ENCODE peak calls at places on chromosomes 3 and 15, in ten cellular contexts. Z, Q, S, P, F, U, M, T, N and J are unnamed samples.
A peak's percentile ranks its signal among the peaks of the same experiment; 100 is the strongest.

GRCh38 chr3:168467085-168467714 is 371.5 kb upstream of the GOLIM4 start:
- DNase-seq in Q (no peak), N (no peak), M (no peak), F (peak; percentile 14), T (peak; percentile 15), U (peak; percentile 40), P (peak; percentile 24), S (peak; percentile 32), Z (no peak), J (no peak)

GRCh38 chr3:40116478-40117162 is 192.9 kb upstream of the EIF1B start:
- DNase-seq in N (no peak), S (no peak), T (no peak), U (no peak), P (peak; percentile 13), Q (no peak), M (no peak), Z (no peak), F (no peak), J (no peak)

GRCh38 chr3:128736598-128736997 is 10.6 kb downstream of the RAB7A start:
- DNase-seq in F (no peak), Z (no peak), U (no peak), Q (no peak), S (no peak), N (no peak), T (no peak), P (peak; percentile 30), M (no peak), J (no peak)

GRCh38 chr15:24734391-24734790 is 58.8 kb downstream of the NPAP1 start:
- DNase-seq in T (no peak), U (no peak), F (no peak), N (no peak), Q (no peak), S (no peak), Z (no peak), P (no peak), M (no peak), J (no peak)

GRCh38 chr3:84965141-84965540 is 6.4 kb downstream of the CADM2 start:
- DNase-seq in N (no peak), U (no peak), T (no peak), Q (no peak), Z (no peak), P (peak; percentile 21), F (no peak), M (no peak), S (peak; percentile 70), J (no peak)

GRCh38 chr3:114404590-114404989 is 110.8 kb downstream of the TIGIT start:
- DNase-seq in F (no peak), S (no peak), U (no peak), Q (no peak), N (no peak), P (no peak), T (no peak), Z (no peak), M (no peak), J (no peak)

GRCh38 chr3:70184105-70184504 is 128.3 kb downstream of the MDFIC2 start:
- DNase-seq in U (no peak), P (no peak), N (no peak), M (no peak), F (no peak), Z (no peak), S (no peak), T (no peak), Q (no peak), J (no peak)

GRCh38 chr15:77033729-77034619 is 36.9 kb downstream of the TSPAN3 start:
- DNase-seq in N (no peak), P (no peak), Q (no peak), U (no peak), Z (no peak), T (no peak), F (no peak), M (no peak), S (no peak), J (no peak)

GRCh38 chr15:72916939-72917338 is 133.4 kb upstream of the ADPGK start:
- DNase-seq in Z (no peak), F (no peak), S (no peak), T (peak; percentile 74), N (no peak), P (peak; percentile 8), U (no peak), M (no peak), Q (no peak), J (no peak)

GRCh38 chr3:174325834-174326705 is 533.1 kb upstream of the NAALADL2 start:
- DNase-seq in N (no peak), F (no peak), S (no peak), T (no peak), P (no peak), Q (no peak), Z (no peak), U (no peak), M (no peak), J (no peak)

GRCh38 chr15:41124058-41124457 is 8.0 kb upstream of the INO80 start:
- DNase-seq in P (no peak), F (no peak), S (no peak), U (no peak), N (no peak), Q (no peak), Z (no peak), T (no peak), M (no peak), J (no peak)

GRCh38 chr3:150409527-150410310 is 1.6 kb downstream of the TSC22D2 start:
- DNase-seq in Q (peak; percentile 8), M (peak; percentile 47), T (peak; percentile 55), F (peak; percentile 48), U (peak; percentile 55), Z (peak; percentile 52), N (peak; percentile 68), P (peak; percentile 77), S (peak; percentile 69), J (peak; percentile 34)

GRCh38 chr15:60093273-60094067 is 89.4 kb downstream of the FOXB1 start:
- DNase-seq in N (no peak), T (no peak), U (no peak), Q (no peak), M (no peak), Z (no peak), F (no peak), P (peak; percentile 86), S (no peak), J (no peak)

GRCh38 chr3:53711387-53711786 is 134.8 kb downstream of the CHDH start:
- DNase-seq in P (no peak), T (no peak), N (no peak), U (no peak), Q (no peak), F (no peak), S (no peak), M (no peak), Z (no peak), J (no peak)

GRCh38 chr3:50192689-50193141 is 1.3 kb downstream of the GNAT1 start:
- DNase-seq in U (peak; percentile 50), N (peak; percentile 74), M (peak; percentile 79), P (peak; percentile 68), F (peak; percentile 82), S (peak; percentile 78), T (peak; percentile 49), Z (peak; percentile 41), Q (peak; percentile 27), J (peak; percentile 84)

GRCh38 chr15:93152951-93153350 is 63.9 kb upstream of the RGMA start:
- DNase-seq in Z (no peak), P (peak; percentile 98), N (no peak), Q (no peak), U (no peak), F (peak; percentile 92), M (no peak), S (no peak), T (no peak), J (no peak)

GRCh38 chr3:31903686-31904431 is 77.2 kb downstream of the OSBPL10 start:
- DNase-seq in Z (no peak), P (peak; percentile 58), U (no peak), F (no peak), Q (no peak), M (no peak), T (no peak), S (no peak), N (no peak), J (no peak)

GRCh38 chr3:46538803-46539442 is 27.2 kb downstream of the LRRC2 start:
- DNase-seq in N (peak; percentile 55), P (peak; percentile 24), M (peak; percentile 55), T (no peak), S (peak; percentile 81), Q (no peak), U (peak; percentile 81), F (peak; percentile 20), Z (peak; percentile 24), J (no peak)

GRCh38 chr3:38364721-38365400 is 18.3 kb downstream of the XYLB start:
- DNase-seq in U (no peak), N (no peak), T (no peak), Q (no peak), P (no peak), M (no peak), Z (no peak), F (no peak), S (no peak), J (no peak)

GRCh38 chr15:98953000-98953776 is 54.4 kb downstream of the PGPEP1L start:
- DNase-seq in Z (no peak), M (no peak), F (no peak), P (no peak), U (no peak), N (no peak), Q (no peak), S (no peak), T (no peak), J (no peak)

GRCh38 chr3:186644683-186645082 is 4.5 kb downstream of the FETUB start:
- DNase-seq in Q (no peak), M (no peak), N (no peak), F (no peak), U (no peak), T (no peak), Z (no peak), P (peak; percentile 68), S (no peak), J (no peak)

GRCh38 chr3:11155341-11156025 is 1.2 kb downstream of the HRH1 start:
- DNase-seq in U (no peak), T (peak; percentile 17), S (peak; percentile 59), Z (peak; percentile 65), P (peak; percentile 79), M (peak; percentile 85), N (no peak), Q (peak; percentile 25), F (peak; percentile 78), J (peak; percentile 55)

GRCh38 chr15:89556413-89557262 is 18.6 kb upstream of the TICRR start:
- DNase-seq in M (peak; percentile 55), S (peak; percentile 70), Q (peak; percentile 39), N (peak; percentile 31), U (peak; percentile 2), Z (peak; percentile 44), T (peak; percentile 48), F (peak; percentile 73), P (peak; percentile 85), J (no peak)

GRCh38 chr3:172317984-172318383 is 130.3 kb downstream of the GHSR start:
- DNase-seq in F (peak; percentile 41), T (peak; percentile 32), P (peak; percentile 79), N (no peak), M (peak; percentile 86), S (peak; percentile 62), Q (no peak), Z (peak; percentile 75), U (peak; percentile 11), J (no peak)

GRCh38 chr15:91469627-91470567 is 369.8 kb downstream of the SV2B start:
- DNase-seq in U (no peak), T (no peak), N (peak; percentile 30), P (no peak), Q (peak; percentile 11), Z (no peak), S (no peak), F (no peak), M (no peak), J (no peak)

GRCh38 chr3:94036909-94037507 is 8.6 kb upstream of the STX19 start:
- DNase-seq in N (no peak), Z (peak; percentile 7), P (peak; percentile 59), F (no peak), S (peak; percentile 43), U (no peak), Q (no peak), M (peak; percentile 40), T (no peak), J (no peak)